ENCODE peak calls at places on chromosomes 4 and X, in seven cellular contexts. One of them, this sample, is unnamed. For H3K4me1, the result is how much of the 10 kb centered on the place peaks cover.

GRCh38 chr4:72591547-72591946 is 22.5 kb upstream of the ADAMTS3 start:
- DNase-seq in endodermal cell: no peak
- DNase-seq in endothelial cell of umbilical vein: no peak
- DNase-seq in PC-3: no peak
- DNase-seq in H9: no peak
- DNase-seq in IMR-90: no peak
- DNase-seq in fibroblast of lung: no peak
- DNase-seq in this sample: peak

GRCh38 chr4:175106301-175106700 is 188.1 kb downstream of the ADAM29 start:
- DNase-seq in PC-3: peak
- DNase-seq in endothelial cell of umbilical vein: no peak
- DNase-seq in IMR-90: no peak
- DNase-seq in endodermal cell: no peak
- DNase-seq in H9: no peak
- DNase-seq in fibroblast of lung: no peak
- DNase-seq in this sample: no peak

GRCh38 chr4:173057906-173058305 is 110.7 kb upstream of the GALNT7 start:
- DNase-seq in fibroblast of lung: no peak
- DNase-seq in PC-3: peak
- DNase-seq in endothelial cell of umbilical vein: peak
- DNase-seq in H9: no peak
- DNase-seq in endodermal cell: no peak
- DNase-seq in IMR-90: peak
- DNase-seq in this sample: no peak

GRCh38 chr4:165915215-165915614 is 42.2 kb downstream of the TLL1 start:
- DNase-seq in endothelial cell of umbilical vein: no peak
- DNase-seq in IMR-90: no peak
- DNase-seq in H9: no peak
- DNase-seq in endodermal cell: no peak
- DNase-seq in fibroblast of lung: no peak
- DNase-seq in PC-3: peak
- DNase-seq in this sample: no peak

GRCh38 chr4:147707892-147708672 is 23.8 kb upstream of the ARHGAP10 start:
- DNase-seq in H9: no peak
- DNase-seq in fibroblast of lung: peak
- DNase-seq in endodermal cell: peak
- DNase-seq in endothelial cell of umbilical vein: peak
- DNase-seq in IMR-90: peak
- DNase-seq in PC-3: peak
- DNase-seq in this sample: peak

GRCh38 chr4:185651137-185651677 is 115.9 kb upstream of the PDLIM3 start:
- DNase-seq in endodermal cell: peak
- DNase-seq in fibroblast of lung: no peak
- DNase-seq in PC-3: no peak
- DNase-seq in IMR-90: no peak
- DNase-seq in H9: no peak
- DNase-seq in endothelial cell of umbilical vein: no peak
- DNase-seq in this sample: no peak

GRCh38 chr4:123995939-123996338 is 599.3 kb downstream of the SPRY1 start:
- DNase-seq in PC-3: peak
- DNase-seq in endothelial cell of umbilical vein: peak
- DNase-seq in fibroblast of lung: peak
- DNase-seq in H9: no peak
- DNase-seq in IMR-90: peak
- DNase-seq in endodermal cell: no peak
- DNase-seq in this sample: peak

GRCh38 chr4:83320548-83320947 is 14.1 kb downstream of the HPSE start:
- DNase-seq in H9: no peak
- DNase-seq in IMR-90: peak
- DNase-seq in endodermal cell: no peak
- DNase-seq in endothelial cell of umbilical vein: peak
- DNase-seq in PC-3: peak
- DNase-seq in fibroblast of lung: no peak
- DNase-seq in this sample: no peak

GRCh38 chrX:81708506-81708905 is 506.6 kb downstream of the SH3BGRL start:
- DNase-seq in fibroblast of lung: no peak
- DNase-seq in H9: no peak
- DNase-seq in PC-3: peak
- DNase-seq in endothelial cell of umbilical vein: no peak
- DNase-seq in endodermal cell: no peak
- DNase-seq in IMR-90: no peak
- DNase-seq in this sample: no peak

GRCh38 chrX:39336709-39337294 is 535.5 kb downstream of the MID1IP1 start:
- DNase-seq in endothelial cell of umbilical vein: peak
- DNase-seq in H9: no peak
- DNase-seq in IMR-90: no peak
- DNase-seq in endodermal cell: no peak
- DNase-seq in PC-3: no peak
- DNase-seq in fibroblast of lung: peak
- DNase-seq in this sample: no peak

GRCh38 chr4:183438458-183439113 is 5.8 kb upstream of the CDKN2AIP start:
- DNase-seq in PC-3: peak
- DNase-seq in endothelial cell of umbilical vein: peak
- DNase-seq in endodermal cell: no peak
- DNase-seq in IMR-90: peak
- DNase-seq in H9: no peak
- DNase-seq in fibroblast of lung: peak
- DNase-seq in this sample: peak

GRCh38 chr4:76703123-76703490 is 194.8 kb downstream of the SOWAHB start:
- DNase-seq in endodermal cell: no peak
- DNase-seq in H9: no peak
- DNase-seq in fibroblast of lung: no peak
- DNase-seq in PC-3: peak
- DNase-seq in IMR-90: no peak
- DNase-seq in endothelial cell of umbilical vein: no peak
- DNase-seq in this sample: peak

GRCh38 chr4:77156912-77157858 is at the start of gene CCNG2:
- DNase-seq in H9: peak
- DNase-seq in IMR-90: peak
- DNase-seq in endothelial cell of umbilical vein: no peak
- DNase-seq in fibroblast of lung: peak
- DNase-seq in PC-3: peak
- DNase-seq in endodermal cell: peak
- DNase-seq in this sample: peak

GRCh38 chrX:4825550-4825949 is 1112.1 kb upstream of the PRKX start:
- DNase-seq in endodermal cell: no peak
- DNase-seq in IMR-90: no peak
- DNase-seq in endothelial cell of umbilical vein: no peak
- DNase-seq in PC-3: no peak
- DNase-seq in H9: no peak
- DNase-seq in fibroblast of lung: no peak
- DNase-seq in this sample: no peak

GRCh38 chr4:125314676-125315570 is at the start of gene FAT4:
- DNase-seq in H9: peak
- DNase-seq in fibroblast of lung: peak
- DNase-seq in endodermal cell: peak
- DNase-seq in endothelial cell of umbilical vein: peak
- DNase-seq in IMR-90: peak
- DNase-seq in PC-3: peak
- DNase-seq in this sample: peak

GRCh38 chrX:2879670-2880069 is 49.5 kb downstream of the ARSD start:
- DNase-seq in endothelial cell of umbilical vein: no peak
- DNase-seq in fibroblast of lung: no peak
- DNase-seq in PC-3: no peak
- DNase-seq in H9: no peak
- DNase-seq in IMR-90: no peak
- DNase-seq in endodermal cell: no peak
- DNase-seq in this sample: no peak

GRCh38 chr4:159435561-159436023 is 332.7 kb downstream of the RAPGEF2 start:
- DNase-seq in IMR-90: no peak
- DNase-seq in PC-3: peak
- DNase-seq in endodermal cell: no peak
- DNase-seq in endothelial cell of umbilical vein: peak
- DNase-seq in H9: no peak
- DNase-seq in fibroblast of lung: no peak
- DNase-seq in this sample: no peak

GRCh38 chr4:95167809-95168208 is 381.0 kb downstream of the UNC5C start:
- DNase-seq in fibroblast of lung: no peak
- DNase-seq in endothelial cell of umbilical vein: no peak
- DNase-seq in H9: no peak
- DNase-seq in endodermal cell: no peak
- DNase-seq in IMR-90: no peak
- DNase-seq in PC-3: no peak
- DNase-seq in this sample: no peak

GRCh38 chr4:77800483-77801259 is 18.5 kb downstream of the CNOT6L start:
- DNase-seq in endothelial cell of umbilical vein: peak
- DNase-seq in fibroblast of lung: peak
- DNase-seq in PC-3: no peak
- DNase-seq in H9: no peak
- DNase-seq in IMR-90: peak
- DNase-seq in endodermal cell: no peak
- DNase-seq in this sample: peak

GRCh38 chr4:133152330-133152791 is 3.3 kb downstream of the PCDH10 start:
- DNase-seq in endodermal cell: peak
- DNase-seq in H9: peak
- DNase-seq in PC-3: no peak
- DNase-seq in fibroblast of lung: peak
- DNase-seq in endothelial cell of umbilical vein: no peak
- DNase-seq in IMR-90: no peak
- DNase-seq in this sample: peak

GRCh38 chr4:119525005-119525749 is 103.4 kb downstream of the PDE5A start:
- DNase-seq in H9: no peak
- DNase-seq in endodermal cell: no peak
- DNase-seq in IMR-90: peak
- DNase-seq in fibroblast of lung: peak
- DNase-seq in endothelial cell of umbilical vein: peak
- DNase-seq in PC-3: peak
- DNase-seq in this sample: peak

GRCh38 chr4:87005369-87005689 is 70.5 kb downstream of the AFF1 start:
- DNase-seq in fibroblast of lung: peak
- DNase-seq in H9: no peak
- DNase-seq in IMR-90: no peak
- DNase-seq in endothelial cell of umbilical vein: no peak
- DNase-seq in PC-3: no peak
- DNase-seq in endodermal cell: no peak
- DNase-seq in this sample: no peak
- H3K4me1 ChIP-seq in fibroblast of lung: under half
- H3K4me1 ChIP-seq in H9: under half
- H3K4me1 ChIP-seq in IMR-90: under half
- H3K4me1 ChIP-seq in endothelial cell of umbilical vein: under half
- H3K4me1 ChIP-seq in PC-3: under half
- H3K4me1 ChIP-seq in endodermal cell: under half
- H3K4me1 ChIP-seq in this sample: under half

GRCh38 chrX:72180539-72180938 is 1.0 kb upstream of the PIN4 start:
- DNase-seq in fibroblast of lung: no peak
- DNase-seq in PC-3: no peak
- DNase-seq in IMR-90: no peak
- DNase-seq in endothelial cell of umbilical vein: no peak
- DNase-seq in endodermal cell: no peak
- DNase-seq in H9: no peak
- DNase-seq in this sample: no peak
- H3K9ac ChIP-seq in fibroblast of lung: no peak
- H3K9ac ChIP-seq in PC-3: peak
- H3K9ac ChIP-seq in IMR-90: peak
- H3K9ac ChIP-seq in endothelial cell of umbilical vein: peak
- H3K9ac ChIP-seq in endodermal cell: no peak
- H3K9ac ChIP-seq in H9: no peak
- H3K9ac ChIP-seq in this sample: peak

DNA sequence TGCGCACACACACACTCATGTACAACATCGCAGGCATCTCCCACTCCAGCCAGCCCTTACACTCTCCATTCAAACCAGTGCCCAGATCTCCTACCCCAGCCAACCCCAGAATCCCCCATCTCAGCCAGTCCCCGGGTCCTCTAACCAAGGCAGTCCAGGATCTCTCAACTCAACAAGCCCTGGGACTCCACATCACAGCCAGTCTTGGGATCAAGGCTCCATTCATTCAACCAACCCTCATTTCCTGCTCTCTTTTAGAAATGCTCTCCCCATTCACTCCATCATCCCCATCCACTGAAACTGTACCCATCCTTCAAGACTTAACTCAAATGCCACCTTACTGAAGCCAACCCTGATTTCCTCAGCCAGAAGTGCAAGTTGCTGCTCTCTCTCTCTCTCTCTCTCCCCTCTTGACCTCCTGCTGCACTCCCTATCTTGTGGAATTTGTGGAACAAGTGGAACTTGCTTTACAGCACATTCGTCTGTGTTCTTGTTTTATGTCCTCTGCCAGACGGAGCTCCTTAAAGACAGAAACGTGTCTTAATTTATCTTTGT is 40.6 kb upstream of the IQSEC2 start:
- DNase-seq in IMR-90: no peak
- DNase-seq in fibroblast of lung: no peak
- DNase-seq in PC-3: no peak
- DNase-seq in H9: no peak
- DNase-seq in endodermal cell: no peak
- DNase-seq in endothelial cell of umbilical vein: no peak
- DNase-seq in this sample: no peak
- H3K4me1 ChIP-seq in IMR-90: under half
- H3K4me1 ChIP-seq in fibroblast of lung: under half
- H3K4me1 ChIP-seq in PC-3: under half
- H3K4me1 ChIP-seq in H9: under half
- H3K4me1 ChIP-seq in endodermal cell: under half
- H3K4me1 ChIP-seq in endothelial cell of umbilical vein: under half
- H3K4me1 ChIP-seq in this sample: under half

GRCh38 chrX:34655496-34656258 is 1.4 kb downstream of the TMEM47 start:
- DNase-seq in H9: no peak
- DNase-seq in endodermal cell: peak
- DNase-seq in endothelial cell of umbilical vein: peak
- DNase-seq in IMR-90: no peak
- DNase-seq in PC-3: no peak
- DNase-seq in fibroblast of lung: peak
- DNase-seq in this sample: peak
- H3K9ac ChIP-seq in H9: peak
- H3K9ac ChIP-seq in endodermal cell: peak
- H3K9ac ChIP-seq in endothelial cell of umbilical vein: peak
- H3K9ac ChIP-seq in IMR-90: peak
- H3K9ac ChIP-seq in PC-3: peak
- H3K9ac ChIP-seq in fibroblast of lung: peak
- H3K9ac ChIP-seq in this sample: peak

GRCh38 chr4:102815981-102816380 is 11.4 kb downstream of the UBE2D3 start:
- DNase-seq in endothelial cell of umbilical vein: peak
- DNase-seq in endodermal cell: no peak
- DNase-seq in H9: no peak
- DNase-seq in fibroblast of lung: peak
- DNase-seq in IMR-90: peak
- DNase-seq in PC-3: peak
- DNase-seq in this sample: peak
- H3K4me1 ChIP-seq in endothelial cell of umbilical vein: under half
- H3K4me1 ChIP-seq in endodermal cell: under half
- H3K4me1 ChIP-seq in H9: under half
- H3K4me1 ChIP-seq in fibroblast of lung: under half
- H3K4me1 ChIP-seq in IMR-90: under half
- H3K4me1 ChIP-seq in PC-3: under half
- H3K4me1 ChIP-seq in this sample: half or more

GRCh38 chrX:148580016-148580415 is 79.6 kb downstream of the AFF2 start:
- DNase-seq in endothelial cell of umbilical vein: no peak
- DNase-seq in IMR-90: no peak
- DNase-seq in PC-3: no peak
- DNase-seq in endodermal cell: no peak
- DNase-seq in H9: no peak
- DNase-seq in fibroblast of lung: no peak
- DNase-seq in this sample: no peak
- H3K9ac ChIP-seq in endothelial cell of umbilical vein: no peak
- H3K9ac ChIP-seq in IMR-90: no peak
- H3K9ac ChIP-seq in PC-3: no peak
- H3K9ac ChIP-seq in endodermal cell: no peak
- H3K9ac ChIP-seq in H9: no peak
- H3K9ac ChIP-seq in fibroblast of lung: no peak
- H3K9ac ChIP-seq in this sample: no peak

GRCh38 chrX:426881-427280 is 40.2 kb upstream of the PPP2R3B start:
- DNase-seq in IMR-90: no peak
- DNase-seq in endothelial cell of umbilical vein: no peak
- DNase-seq in PC-3: peak
- DNase-seq in endodermal cell: no peak
- DNase-seq in fibroblast of lung: no peak
- DNase-seq in H9: no peak
- DNase-seq in this sample: no peak
- H3K4me1 ChIP-seq in IMR-90: under half
- H3K4me1 ChIP-seq in endothelial cell of umbilical vein: under half
- H3K4me1 ChIP-seq in PC-3: under half
- H3K4me1 ChIP-seq in endodermal cell: under half
- H3K4me1 ChIP-seq in fibroblast of lung: under half
- H3K4me1 ChIP-seq in H9: under half
- H3K4me1 ChIP-seq in this sample: under half

GRCh38 chr4:80235451-80235850 is 31.0 kb upstream of the FGF5 start:
- DNase-seq in PC-3: peak
- DNase-seq in fibroblast of lung: peak
- DNase-seq in IMR-90: peak
- DNase-seq in H9: no peak
- DNase-seq in endodermal cell: no peak
- DNase-seq in endothelial cell of umbilical vein: no peak
- DNase-seq in this sample: peak
- H3K9ac ChIP-seq in PC-3: no peak
- H3K9ac ChIP-seq in fibroblast of lung: no peak
- H3K9ac ChIP-seq in IMR-90: peak
- H3K9ac ChIP-seq in H9: no peak
- H3K9ac ChIP-seq in endodermal cell: no peak
- H3K9ac ChIP-seq in endothelial cell of umbilical vein: no peak
- H3K9ac ChIP-seq in this sample: no peak

This sample was measured in adipocyte.